ENCODE peak calls at places on chromosome 11, in nine cellular contexts. Y, R, T, E, M, J, B, C and K are unnamed samples.

GRCh38 chr11:14727215-14727614 is 83.6 kb downstream of the PDE3B start:
- DNase-seq in Y (no peak), R (no peak), T (no peak), E (no peak), M (no peak), J (no peak), B (no peak), C (no peak), K (no peak)

GRCh38 chr11:13261600-13262061 is 16.0 kb upstream of the BMAL1 start:
- DNase-seq in Y (no peak), R (no peak), T (no peak), E (no peak), M (peak; percentile 72), J (no peak), B (no peak), C (no peak), K (no peak)

GRCh38 chr11:14578551-14578956 is 58.4 kb upstream of the PSMA1 start:
- DNase-seq in Y (no peak), R (no peak), T (no peak), E (peak; percentile 56), M (no peak), J (peak; percentile 59), B (no peak), C (no peak), K (peak; percentile 80)

GRCh38 chr11:91373497-91373896 is 851.1 kb upstream of the FAT3 start:
- DNase-seq in Y (no peak), R (no peak), T (no peak), E (no peak), M (no peak), J (no peak), B (no peak), C (no peak), K (no peak)

GRCh38 chr11:9943346-9944110 is 279.7 kb downstream of the SWAP70 start:
- DNase-seq in Y (no peak), R (no peak), T (no peak), E (no peak), M (no peak), J (no peak), B (no peak), C (no peak), K (no peak)

GRCh38 chr11:65207918-65208784 is 26.4 kb downstream of the CAPN1 start:
- DNase-seq in Y (no peak), R (no peak), T (no peak), E (no peak), M (no peak), J (no peak), B (no peak), C (no peak), K (no peak)

GRCh38 chr11:8250446-8250845 is 13.2 kb downstream of the LMO1 start:
- DNase-seq in Y (no peak), R (peak; percentile 26), T (no peak), E (no peak), M (no peak), J (no peak), B (no peak), C (no peak), K (no peak)

GRCh38 chr11:124793466-124794278 is 6.5 kb downstream of the MSANTD2 start:
- DNase-seq in Y (no peak), R (no peak), T (peak; percentile 49), E (no peak), M (no peak), J (no peak), B (peak; percentile 3), C (no peak), K (no peak)

GRCh38 chr11:114159320-114159719 is 99.8 kb downstream of the ZBTB16 start:
- DNase-seq in Y (no peak), R (no peak), T (no peak), E (no peak), M (no peak), J (no peak), B (no peak), C (no peak), K (no peak)

GRCh38 chr11:121198491-121198890 is 94.1 kb upstream of the SC5D start:
- DNase-seq in Y (no peak), R (no peak), T (no peak), E (no peak), M (no peak), J (no peak), B (no peak), C (no peak), K (no peak)

GRCh38 chr11:117874253-117874909 is 2.1 kb downstream of the FXYD6 start:
- DNase-seq in Y (no peak), R (no peak), T (peak; percentile 42), E (no peak), M (no peak), J (no peak), B (peak; percentile 41), C (no peak), K (no peak)

GRCh38 chr11:110526323-110526722 is 96.6 kb downstream of the FDX1 start:
- DNase-seq in Y (no peak), R (no peak), T (no peak), E (no peak), M (no peak), J (no peak), B (no peak), C (no peak), K (no peak)

GRCh38 chr11:67303132-67303988 is at the start of gene SSH3:
- DNase-seq in Y (peak; percentile 56), R (peak; percentile 60), T (peak; percentile 92), E (peak; percentile 85), M (peak; percentile 85), J (no peak), B (peak; percentile 80), C (peak; percentile 32), K (peak; percentile 48)

GRCh38 chr11:120722539-120722938 is 211.0 kb downstream of the GRIK4 start:
- DNase-seq in Y (no peak), R (no peak), T (peak; percentile 52), E (no peak), M (no peak), J (no peak), B (no peak), C (no peak), K (no peak)

GRCh38 chr11:419248-420005 is 4.6 kb upstream of the SIGIRR start:
- DNase-seq in Y (no peak), R (no peak), T (no peak), E (no peak), M (no peak), J (no peak), B (peak; percentile 2), C (no peak), K (no peak)

GRCh38 chr11:45857834-45858492 is 10.7 kb downstream of the CRY2 start:
- DNase-seq in Y (no peak), R (no peak), T (peak; percentile 7), E (no peak), M (no peak), J (no peak), B (peak; percentile 66), C (no peak), K (no peak)